ENCODE peak calls at places on chromosomes 13 and 19, in five cellular contexts. E is body of pancreas, G is aorta, W is upper lobe of right lung, L is A549. M is an unnamed sample.

GRCh38 chr13:28499579-28499978 is 4.7 kb upstream of the FLT1 start:
- DNase-seq in G (no peak), E (no peak), W (no peak), L (no peak), M (no peak)

GRCh38 chr19:44628793-44629192 is 14.9 kb upstream of the PVR start:
- DNase-seq in W (no peak), E (no peak), L (no peak), G (peak; percentile 7), M (no peak)

GRCh38 chr13:106548064-106548696 is 12.7 kb upstream of the EFNB2 start:
- DNase-seq in G (no peak), W (no peak), L (no peak), E (no peak), M (no peak)

GRCh38 chr13:113800576-113800926 is 41.5 kb downstream of the TMEM255B start:
- DNase-seq in L (no peak), E (no peak), W (peak; percentile 56), G (peak; percentile 56), M (no peak)

GRCh38 chr19:18995804-18996241 is 37.5 kb downstream of the SUGP2 start:
- DNase-seq in G (peak; percentile 81), L (peak; percentile 65), W (peak; percentile 70), E (peak; percentile 35), M (peak; percentile 40)

GRCh38 chr19:16660763-16661479 is at the start of gene TMEM38A:
- DNase-seq in L (no peak), G (peak; percentile 80), E (peak; percentile 43), W (peak; percentile 78), M (peak; percentile 58)

GRCh38 chr13:39072842-39073241 is 34.6 kb downstream of the NHLRC3 start:
- DNase-seq in G (no peak), E (no peak), L (no peak), W (no peak), M (no peak)

GRCh38 chr13:75255653-75256052 is 226.3 kb downstream of the TBC1D4 start:
- DNase-seq in L (no peak), G (no peak), W (no peak), E (no peak), M (no peak)

GRCh38 chr13:32734511-32734910 is 148.3 kb downstream of the PDS5B start:
- DNase-seq in E (no peak), W (no peak), G (no peak), L (no peak), M (no peak)

GRCh38 chr13:62293081-62293480 is 877.4 kb upstream of the PCDH20 start:
- DNase-seq in L (no peak), W (no peak), E (no peak), G (no peak), M (no peak)

GRCh38 chr13:51625555-51626345 is 41.5 kb downstream of the WDFY2 start:
- DNase-seq in W (no peak), L (no peak), G (no peak), E (peak; percentile 66), M (no peak)

GRCh38 chr19:15424121-15424520 is 5.3 kb upstream of the AKAP8L start:
- DNase-seq in G (no peak), L (no peak), E (no peak), W (no peak), M (no peak)

GRCh38 chr13:75151081-75151643 is 330.8 kb downstream of the TBC1D4 start:
- DNase-seq in W (no peak), G (no peak), L (no peak), E (no peak), M (no peak)

GRCh38 chr13:59494151-59494550 is 669.6 kb downstream of the DIAPH3 start:
- DNase-seq in L (no peak), E (no peak), W (no peak), G (no peak), M (no peak)

GRCh38 chr19:11780431-11781020 is 13.7 kb downstream of the ZNF441 start:
- DNase-seq in E (no peak), L (no peak), W (no peak), G (no peak), M (no peak)

GRCh38 chr13:44350775-44351504 is 22.7 kb upstream of the SERP2 start:
- DNase-seq in G (no peak), W (no peak), E (no peak), L (no peak), M (no peak)

GRCh38 chr13:41780736-41781708 is 179.9 kb downstream of the VWA8 start:
- DNase-seq in L (no peak), G (no peak), W (no peak), E (no peak), M (no peak)

GRCh38 chr19:29529646-29530548 is 4.1 kb downstream of the VSTM2B start:
- DNase-seq in L (no peak), G (peak; percentile 62), E (no peak), W (peak; percentile 54), M (no peak)

GRCh38 chr19:7916137-7916907 is 1.7 kb downstream of the TGFBR3L start:
- DNase-seq in W (peak; percentile 68), G (peak; percentile 82), L (no peak), E (no peak), M (no peak)

GRCh38 chr19:33503791-33504444 is 17.7 kb downstream of the PEPD start:
- DNase-seq in G (peak; percentile 40), W (no peak), L (no peak), E (no peak), M (no peak)

GRCh38 chr19:1748703-1749341 is 4.5 kb upstream of the ONECUT3 start:
- DNase-seq in L (no peak), G (no peak), W (no peak), E (no peak), M (no peak)

GRCh38 chr13:32682740-32683139 is 96.5 kb downstream of the PDS5B start:
- DNase-seq in G (no peak), W (no peak), L (no peak), E (no peak), M (no peak)

GRCh38 chr13:71358218-71358617 is 508.8 kb downstream of the DACH1 start:
- DNase-seq in W (no peak), L (no peak), E (no peak), G (no peak), M (no peak)

GRCh38 chr13:49679244-49679643 is 12.0 kb downstream of the EBPL start:
- DNase-seq in G (no peak), L (no peak), E (no peak), W (no peak), M (no peak)

GRCh38 chr13:41554180-41554579 is 96.8 kb downstream of the RGCC start:
- DNase-seq in W (no peak), L (no peak), E (no peak), G (no peak), M (no peak)

GRCh38 chr19:31745731-31746130 is 396.5 kb upstream of the TSHZ3 start:
- DNase-seq in G (no peak), W (no peak), L (no peak), E (no peak), M (no peak)

GRCh38 chr19:8004723-8005513 is 523 bp downstream of the ELAVL1 start:
- DNase-seq in E (no peak), G (no peak), L (no peak), W (peak; percentile 71), M (no peak)

GRCh38 chr19:29420065-29420464 is 105.7 kb upstream of the VSTM2B start:
- DNase-seq in E (no peak), L (no peak), G (no peak), W (no peak), M (no peak)

GRCh38 chr13:57970404-57970803 is 338.9 kb downstream of the PCDH17 start:
- DNase-seq in L (no peak), E (no peak), W (no peak), G (no peak), M (no peak)

GRCh38 chr13:57969961-57970360 is 338.4 kb downstream of the PCDH17 start:
- DNase-seq in W (no peak), E (no peak), G (no peak), L (no peak), M (no peak)
- H3K4me1 ChIP-seq in W (no peaks in the 10 kb centered on the region), E (no peaks in the 10 kb centered on the region), G (no peaks in the 10 kb centered on the region), L (no peaks in the 10 kb centered on the region), M (no peaks in the 10 kb centered on the region)

DNA sequence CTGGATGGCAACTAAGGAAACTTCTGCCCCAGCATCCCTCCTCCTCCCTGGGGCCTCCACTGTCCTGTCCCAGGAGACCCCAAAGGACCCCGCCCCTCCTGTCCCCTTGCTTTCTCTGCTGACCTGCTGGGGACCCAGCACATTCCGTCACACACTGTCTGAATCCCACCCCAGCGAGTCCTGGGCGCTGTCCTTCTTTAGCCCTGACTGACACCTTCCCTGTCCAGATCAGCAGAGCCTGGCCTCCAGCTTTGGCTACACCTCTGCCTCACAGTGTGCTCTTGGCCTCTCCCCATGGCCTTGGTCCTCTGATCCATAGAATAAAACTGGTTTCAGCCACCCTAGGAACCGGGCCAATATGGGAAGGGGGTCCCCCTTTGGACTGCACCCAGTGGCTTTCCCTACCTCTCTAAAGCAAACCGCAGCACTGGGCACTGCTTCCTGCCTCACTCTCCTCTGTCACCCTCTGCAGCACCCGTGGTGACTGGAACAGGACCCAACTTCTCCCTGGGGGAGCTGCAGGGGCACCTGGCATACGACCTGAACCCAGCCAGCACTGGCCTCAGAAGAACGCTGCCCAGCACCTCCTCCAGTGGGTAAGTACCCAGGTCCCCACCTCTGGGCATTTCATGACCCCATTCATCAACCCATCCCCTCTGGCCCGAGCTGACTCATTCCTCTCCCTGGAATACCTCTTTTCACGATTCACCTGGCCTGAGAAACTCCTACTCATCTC is 46.4 kb downstream of the SMIM24 start:
- DNase-seq in G (no peak), E (no peak), L (no peak), W (no peak), M (no peak)
- H3K27ac ChIP-seq in G (no peak overlapping the region), E (peak overlapping the region; percentile 26), L (peak overlapping the region; percentile 95), W (peak overlapping the region; percentile 84), M (peak overlapping the region; percentile 89)

GRCh38 chr19:55283548-55284393 is at the start of gene BRSK1:
- DNase-seq in L (no peak), E (no peak), G (peak; percentile 87), W (no peak), M (no peak)
- H3K4me1 ChIP-seq in L (peaks cover 30% of the 10 kb centered on the region), E (peaks cover 16% of the 10 kb centered on the region), G (no peaks in the 10 kb centered on the region), W (peaks cover 10% of the 10 kb centered on the region), M (peaks cover 4% of the 10 kb centered on the region)

DNA sequence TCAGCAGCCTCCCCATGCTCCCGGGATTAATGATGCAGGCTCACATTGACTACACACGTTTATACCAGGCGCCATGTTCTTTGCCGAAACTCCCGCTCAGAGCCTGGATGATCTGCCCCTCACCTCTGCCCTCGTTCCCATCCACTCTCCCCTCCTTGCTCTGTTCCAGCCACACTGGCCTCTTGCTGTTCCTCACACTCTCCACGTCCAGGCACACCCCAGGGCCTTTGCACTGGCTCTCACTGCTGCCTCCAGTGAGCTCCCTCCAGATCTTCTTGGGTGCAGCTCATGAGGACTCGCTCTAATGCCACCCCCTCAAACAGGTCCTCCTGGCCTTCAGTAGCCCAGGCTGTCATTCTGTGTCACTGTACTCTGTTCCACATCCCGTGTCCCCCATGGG is 39.2 kb downstream of the DPF1 start:
- DNase-seq in W (no peak), G (no peak), E (no peak), L (no peak), M (no peak)
- H3K27ac ChIP-seq in W (no peak overlapping the region), G (no peak overlapping the region), E (no peak overlapping the region), L (no peak overlapping the region), M (no peak overlapping the region)